ENCODE peak calls at places on chromosome 9, in nine cellular contexts. One of them, this sample, is unnamed. For H3K4me1, the result is how much of the 10 kb centered on the place peaks cover.

GRCh38 chr9:76700916-76701315 is 63.3 kb upstream of the PCA3 start:
- DNase-seq in heart left ventricle: no peak
- DNase-seq in heart right ventricle: no peak
- DNase-seq in stomach: no peak
- DNase-seq in Panc1: no peak
- DNase-seq in cardiac muscle cell: no peak
- DNase-seq in small intestine: no peak
- DNase-seq in CD8-positive, alpha-beta T cell: no peak
- DNase-seq in CD4-positive, CD25-positive, alpha-beta regulatory T cell: no peak
- DNase-seq in this sample: no peak

GRCh38 chr9:111807197-111807596 is 12.5 kb upstream of the SHOC1 start:
- DNase-seq in heart left ventricle: no peak
- DNase-seq in heart right ventricle: no peak
- DNase-seq in stomach: no peak
- DNase-seq in Panc1: no peak
- DNase-seq in cardiac muscle cell: no peak
- DNase-seq in small intestine: no peak
- DNase-seq in CD8-positive, alpha-beta T cell: no peak
- DNase-seq in CD4-positive, CD25-positive, alpha-beta regulatory T cell: no peak
- DNase-seq in this sample: no peak

GRCh38 chr9:137064027-137064879 is 6.1 kb downstream of the SAPCD2 start:
- DNase-seq in heart left ventricle: peak
- DNase-seq in heart right ventricle: peak
- DNase-seq in stomach: peak
- DNase-seq in Panc1: no peak
- DNase-seq in cardiac muscle cell: peak
- DNase-seq in small intestine: peak
- DNase-seq in CD8-positive, alpha-beta T cell: peak
- DNase-seq in CD4-positive, CD25-positive, alpha-beta regulatory T cell: peak
- DNase-seq in this sample: peak

GRCh38 chr9:78821126-78821822 is 524.3 kb downstream of the PSAT1 start:
- DNase-seq in heart left ventricle: no peak
- DNase-seq in heart right ventricle: no peak
- DNase-seq in stomach: no peak
- DNase-seq in Panc1: no peak
- DNase-seq in cardiac muscle cell: peak
- DNase-seq in small intestine: peak
- DNase-seq in CD8-positive, alpha-beta T cell: no peak
- DNase-seq in CD4-positive, CD25-positive, alpha-beta regulatory T cell: peak
- DNase-seq in this sample: peak

GRCh38 chr9:120294003-120294402 is 286.0 kb downstream of the CDK5RAP2 start:
- DNase-seq in heart left ventricle: no peak
- DNase-seq in heart right ventricle: no peak
- DNase-seq in stomach: no peak
- DNase-seq in Panc1: no peak
- DNase-seq in cardiac muscle cell: no peak
- DNase-seq in small intestine: no peak
- DNase-seq in CD8-positive, alpha-beta T cell: no peak
- DNase-seq in CD4-positive, CD25-positive, alpha-beta regulatory T cell: no peak
- DNase-seq in this sample: no peak

GRCh38 chr9:97900738-97901565 is 21.3 kb downstream of the TRMO start:
- DNase-seq in heart left ventricle: no peak
- DNase-seq in heart right ventricle: no peak
- DNase-seq in stomach: no peak
- DNase-seq in Panc1: no peak
- DNase-seq in cardiac muscle cell: peak
- DNase-seq in small intestine: peak
- DNase-seq in CD8-positive, alpha-beta T cell: no peak
- DNase-seq in CD4-positive, CD25-positive, alpha-beta regulatory T cell: peak
- DNase-seq in this sample: peak

GRCh38 chr9:5326893-5327548 is 12.7 kb downstream of the RLN1 start:
- DNase-seq in heart left ventricle: no peak
- DNase-seq in heart right ventricle: no peak
- DNase-seq in stomach: peak
- DNase-seq in Panc1: no peak
- DNase-seq in cardiac muscle cell: peak
- DNase-seq in small intestine: peak
- DNase-seq in CD8-positive, alpha-beta T cell: no peak
- DNase-seq in CD4-positive, CD25-positive, alpha-beta regulatory T cell: no peak
- DNase-seq in this sample: peak

GRCh38 chr9:6788175-6789016 is 30.6 kb downstream of the KDM4C start:
- DNase-seq in heart left ventricle: no peak
- DNase-seq in heart right ventricle: no peak
- DNase-seq in stomach: peak
- DNase-seq in Panc1: peak
- DNase-seq in cardiac muscle cell: no peak
- DNase-seq in small intestine: peak
- DNase-seq in CD8-positive, alpha-beta T cell: no peak
- DNase-seq in CD4-positive, CD25-positive, alpha-beta regulatory T cell: no peak
- DNase-seq in this sample: no peak

GRCh38 chr9:100549048-100549447 is 28.8 kb upstream of the CAVIN4 start:
- DNase-seq in heart left ventricle: no peak
- DNase-seq in heart right ventricle: no peak
- DNase-seq in stomach: no peak
- DNase-seq in Panc1: no peak
- DNase-seq in cardiac muscle cell: no peak
- DNase-seq in small intestine: no peak
- DNase-seq in CD8-positive, alpha-beta T cell: no peak
- DNase-seq in CD4-positive, CD25-positive, alpha-beta regulatory T cell: no peak
- DNase-seq in this sample: no peak

GRCh38 chr9:35820076-35820475 is 5.2 kb upstream of the HINT2 start:
- DNase-seq in heart left ventricle: no peak
- DNase-seq in heart right ventricle: no peak
- DNase-seq in stomach: no peak
- DNase-seq in Panc1: no peak
- DNase-seq in cardiac muscle cell: no peak
- DNase-seq in small intestine: no peak
- DNase-seq in CD8-positive, alpha-beta T cell: no peak
- DNase-seq in CD4-positive, CD25-positive, alpha-beta regulatory T cell: no peak
- DNase-seq in this sample: no peak

GRCh38 chr9:129491486-129491855 is 129.4 kb downstream of the C9orf50 start:
- DNase-seq in heart left ventricle: peak
- DNase-seq in heart right ventricle: peak
- DNase-seq in stomach: peak
- DNase-seq in Panc1: no peak
- DNase-seq in cardiac muscle cell: no peak
- DNase-seq in small intestine: no peak
- DNase-seq in CD8-positive, alpha-beta T cell: no peak
- DNase-seq in CD4-positive, CD25-positive, alpha-beta regulatory T cell: no peak
- DNase-seq in this sample: no peak
- H3K4me3 ChIP-seq in heart left ventricle: peak
- H3K4me3 ChIP-seq in heart right ventricle: no peak
- H3K4me3 ChIP-seq in stomach: peak
- H3K4me3 ChIP-seq in Panc1: peak
- H3K4me3 ChIP-seq in cardiac muscle cell: no peak
- H3K4me3 ChIP-seq in small intestine: no peak
- H3K4me3 ChIP-seq in CD8-positive, alpha-beta T cell: no peak
- H3K4me3 ChIP-seq in CD4-positive, CD25-positive, alpha-beta regulatory T cell: no peak
- H3K4me3 ChIP-seq in this sample: no peak

GRCh38 chr9:113331780-113332179 is 8.3 kb downstream of the WDR31 start:
- DNase-seq in heart left ventricle: no peak
- DNase-seq in heart right ventricle: no peak
- DNase-seq in stomach: no peak
- DNase-seq in Panc1: no peak
- DNase-seq in cardiac muscle cell: no peak
- DNase-seq in small intestine: no peak
- DNase-seq in CD8-positive, alpha-beta T cell: no peak
- DNase-seq in CD4-positive, CD25-positive, alpha-beta regulatory T cell: no peak
- DNase-seq in this sample: no peak

GRCh38 chr9:113337714-113338113 is 2.4 kb downstream of the WDR31 start:
- DNase-seq in heart left ventricle: no peak
- DNase-seq in heart right ventricle: no peak
- DNase-seq in stomach: no peak
- DNase-seq in Panc1: no peak
- DNase-seq in cardiac muscle cell: no peak
- DNase-seq in small intestine: no peak
- DNase-seq in CD8-positive, alpha-beta T cell: no peak
- DNase-seq in CD4-positive, CD25-positive, alpha-beta regulatory T cell: no peak
- DNase-seq in this sample: no peak
- H3K27ac ChIP-seq in heart left ventricle: no peak
- H3K27ac ChIP-seq in heart right ventricle: no peak
- H3K27ac ChIP-seq in stomach: no peak
- H3K27ac ChIP-seq in Panc1: no peak
- H3K27ac ChIP-seq in cardiac muscle cell: no peak
- H3K27ac ChIP-seq in small intestine: no peak
- H3K27ac ChIP-seq in CD8-positive, alpha-beta T cell: no peak
- H3K27ac ChIP-seq in CD4-positive, CD25-positive, alpha-beta regulatory T cell: no peak
- H3K27ac ChIP-seq in this sample: no peak

GRCh38 chr9:134396825-134397224 is 70.6 kb downstream of the RXRA start:
- DNase-seq in heart left ventricle: no peak
- DNase-seq in heart right ventricle: no peak
- DNase-seq in stomach: no peak
- DNase-seq in Panc1: no peak
- DNase-seq in cardiac muscle cell: no peak
- DNase-seq in small intestine: no peak
- DNase-seq in CD8-positive, alpha-beta T cell: no peak
- DNase-seq in CD4-positive, CD25-positive, alpha-beta regulatory T cell: peak
- DNase-seq in this sample: peak

GRCh38 chr9:134400283-134400682 is 74.0 kb downstream of the RXRA start:
- DNase-seq in heart left ventricle: no peak
- DNase-seq in heart right ventricle: no peak
- DNase-seq in stomach: no peak
- DNase-seq in Panc1: no peak
- DNase-seq in cardiac muscle cell: no peak
- DNase-seq in small intestine: no peak
- DNase-seq in CD8-positive, alpha-beta T cell: no peak
- DNase-seq in CD4-positive, CD25-positive, alpha-beta regulatory T cell: no peak
- DNase-seq in this sample: no peak

GRCh38 chr9:134399435-134400056 is 73.3 kb downstream of the RXRA start:
- DNase-seq in heart left ventricle: no peak
- DNase-seq in heart right ventricle: no peak
- DNase-seq in stomach: no peak
- DNase-seq in Panc1: no peak
- DNase-seq in cardiac muscle cell: no peak
- DNase-seq in small intestine: peak
- DNase-seq in CD8-positive, alpha-beta T cell: no peak
- DNase-seq in CD4-positive, CD25-positive, alpha-beta regulatory T cell: no peak
- DNase-seq in this sample: no peak

GRCh38 chr9:134396258-134396742 is 70.0 kb downstream of the RXRA start:
- DNase-seq in heart left ventricle: no peak
- DNase-seq in heart right ventricle: peak
- DNase-seq in stomach: no peak
- DNase-seq in Panc1: no peak
- DNase-seq in cardiac muscle cell: no peak
- DNase-seq in small intestine: peak
- DNase-seq in CD8-positive, alpha-beta T cell: no peak
- DNase-seq in CD4-positive, CD25-positive, alpha-beta regulatory T cell: peak
- DNase-seq in this sample: peak

DNA sequence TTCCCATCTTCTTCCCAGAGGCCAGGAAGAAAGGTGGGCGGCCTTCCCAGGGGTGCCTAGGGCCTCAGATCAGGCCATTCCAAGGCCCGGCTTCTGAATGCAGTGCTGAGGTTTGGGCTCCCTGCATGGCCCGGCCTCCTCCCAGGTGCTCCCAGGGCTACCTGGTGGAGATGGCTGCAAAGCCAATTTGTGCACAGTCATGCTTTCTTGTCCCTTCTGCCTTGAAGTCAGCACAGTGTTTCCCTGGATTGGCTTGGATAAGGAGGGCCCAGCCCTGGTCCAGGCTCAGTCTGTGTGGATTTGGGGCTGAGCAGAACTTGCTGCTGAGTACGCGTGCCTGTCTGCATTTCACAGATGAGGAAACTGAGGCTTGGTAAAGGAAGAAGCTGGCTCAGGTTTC is 72.5 kb downstream of the RXRA start:
- DNase-seq in heart left ventricle: no peak
- DNase-seq in heart right ventricle: no peak
- DNase-seq in stomach: no peak
- DNase-seq in Panc1: no peak
- DNase-seq in cardiac muscle cell: no peak
- DNase-seq in small intestine: no peak
- DNase-seq in CD8-positive, alpha-beta T cell: no peak
- DNase-seq in CD4-positive, CD25-positive, alpha-beta regulatory T cell: no peak
- DNase-seq in this sample: no peak
- H3K4me1 ChIP-seq in heart left ventricle: half or more
- H3K4me1 ChIP-seq in heart right ventricle: under half
- H3K4me1 ChIP-seq in stomach: half or more
- H3K4me1 ChIP-seq in Panc1: under half
- H3K4me1 ChIP-seq in cardiac muscle cell: under half
- H3K4me1 ChIP-seq in small intestine: under half
- H3K4me1 ChIP-seq in CD8-positive, alpha-beta T cell: under half
- H3K4me1 ChIP-seq in CD4-positive, CD25-positive, alpha-beta regulatory T cell: under half
- H3K4me1 ChIP-seq in this sample: half or more

GRCh38 chr9:124239249-124240073 is 18.3 kb upstream of the NEK6 start:
- DNase-seq in heart left ventricle: no peak
- DNase-seq in heart right ventricle: no peak
- DNase-seq in stomach: no peak
- DNase-seq in Panc1: no peak
- DNase-seq in cardiac muscle cell: no peak
- DNase-seq in small intestine: no peak
- DNase-seq in CD8-positive, alpha-beta T cell: no peak
- DNase-seq in CD4-positive, CD25-positive, alpha-beta regulatory T cell: no peak
- DNase-seq in this sample: no peak

GRCh38 chr9:124238546-124239140 is 19.1 kb upstream of the NEK6 start:
- DNase-seq in heart left ventricle: no peak
- DNase-seq in heart right ventricle: no peak
- DNase-seq in stomach: no peak
- DNase-seq in Panc1: no peak
- DNase-seq in cardiac muscle cell: no peak
- DNase-seq in small intestine: no peak
- DNase-seq in CD8-positive, alpha-beta T cell: no peak
- DNase-seq in CD4-positive, CD25-positive, alpha-beta regulatory T cell: peak
- DNase-seq in this sample: peak

GRCh38 chr9:124248066-124248465 is 9.7 kb upstream of the NEK6 start:
- DNase-seq in heart left ventricle: no peak
- DNase-seq in heart right ventricle: no peak
- DNase-seq in stomach: no peak
- DNase-seq in Panc1: no peak
- DNase-seq in cardiac muscle cell: no peak
- DNase-seq in small intestine: peak
- DNase-seq in CD8-positive, alpha-beta T cell: no peak
- DNase-seq in CD4-positive, CD25-positive, alpha-beta regulatory T cell: no peak
- DNase-seq in this sample: no peak

DNA sequence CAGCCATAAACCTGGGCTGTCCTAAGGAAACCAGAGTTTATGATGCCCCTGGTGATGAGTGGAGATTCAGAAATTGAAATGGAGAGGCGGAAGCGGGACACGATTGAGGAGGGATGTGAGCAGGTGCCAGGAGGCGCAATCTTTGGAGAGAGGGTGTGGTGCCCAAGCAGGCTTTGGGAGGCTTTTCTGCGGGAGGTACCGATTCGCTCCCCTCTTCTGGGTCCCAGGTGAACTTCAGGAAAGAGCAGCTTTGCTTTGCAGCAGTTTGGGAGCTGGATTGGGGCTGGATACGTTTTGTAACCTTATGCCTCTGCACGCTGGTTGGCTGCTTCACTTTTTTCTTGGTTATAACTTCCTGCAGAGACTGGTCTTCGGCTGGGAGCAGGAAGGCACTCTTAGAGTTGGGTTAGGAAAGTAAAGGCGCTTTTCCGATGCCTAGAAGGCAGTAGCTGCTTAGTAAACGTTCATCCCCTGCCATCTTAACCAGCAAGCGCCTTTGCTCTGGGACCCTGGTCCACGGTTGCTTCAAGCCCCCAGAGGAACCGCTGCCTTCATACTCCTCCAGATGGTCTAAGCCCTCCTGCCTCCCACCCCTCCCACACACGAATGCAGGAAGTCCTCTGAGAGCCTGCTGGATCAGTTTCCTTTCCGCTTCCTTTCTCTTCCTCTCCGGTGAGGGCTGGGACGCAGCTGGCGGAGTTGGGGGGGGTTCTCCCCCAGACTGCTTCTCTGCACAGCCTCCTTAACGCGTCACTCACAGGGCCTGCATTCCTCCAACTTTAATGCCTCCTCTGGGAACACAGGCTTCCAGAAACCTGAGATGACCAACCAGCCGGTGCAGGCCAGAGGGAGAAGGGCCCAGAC is 15.2 kb upstream of the NEK6 start:
- DNase-seq in heart left ventricle: peak
- DNase-seq in heart right ventricle: peak
- DNase-seq in stomach: no peak
- DNase-seq in Panc1: no peak
- DNase-seq in cardiac muscle cell: peak
- DNase-seq in small intestine: peak
- DNase-seq in CD8-positive, alpha-beta T cell: no peak
- DNase-seq in CD4-positive, CD25-positive, alpha-beta regulatory T cell: no peak
- DNase-seq in this sample: no peak
- H3K4me3 ChIP-seq in heart left ventricle: peak
- H3K4me3 ChIP-seq in heart right ventricle: no peak
- H3K4me3 ChIP-seq in stomach: peak
- H3K4me3 ChIP-seq in Panc1: no peak
- H3K4me3 ChIP-seq in cardiac muscle cell: no peak
- H3K4me3 ChIP-seq in small intestine: no peak
- H3K4me3 ChIP-seq in CD8-positive, alpha-beta T cell: no peak
- H3K4me3 ChIP-seq in CD4-positive, CD25-positive, alpha-beta regulatory T cell: no peak
- H3K4me3 ChIP-seq in this sample: no peak